ENCODE peak calls at places on chromosomes 2 and 18, in five cellular contexts. I is neural progenitor cell, J is GM23248, W is MM.1S, Y is HCT116. R is an unnamed sample.

GRCh38 chr2:60028819-60029218 is 524.6 kb downstream of the BCL11A start:
- DNase-seq in I (no peak), Y (no peak), J (no peak), W (no peak), R (no peak)

GRCh38 chr18:2939317-2939716 is 73.6 kb downstream of the LPIN2 start:
- DNase-seq in I (no peak), Y (no peak), J (no peak), W (no peak), R (no peak)

GRCh38 chr2:179340678-179341077 is 76.0 kb upstream of the SESTD1 start:
- DNase-seq in W (peak), Y (peak), I (peak), J (peak), R (no peak)

GRCh38 chr2:213251618-213252017 is 32.6 kb upstream of the SPAG16 start:
- DNase-seq in J (peak), Y (peak), I (peak), W (peak), R (peak)

GRCh38 chr18:63604791-63605567 is 17.8 kb downstream of the SERPINB13 start:
- DNase-seq in W (no peak), I (no peak), J (peak), Y (peak), R (peak)

GRCh38 chr18:13276530-13277520 is 58.3 kb downstream of the LDLRAD4 start:
- DNase-seq in Y (no peak), I (no peak), W (no peak), J (no peak), R (no peak)

GRCh38 chr2:142668420-142668819 is 209.0 kb upstream of the KYNU start:
- DNase-seq in Y (no peak), I (no peak), J (no peak), W (no peak), R (no peak)

GRCh38 chr2:231394201-231395141 is 1.0 kb upstream of the B3GNT7 start:
- DNase-seq in I (peak), J (no peak), Y (no peak), W (no peak), R (no peak)

GRCh38 chr2:62343636-62344349 is 147.9 kb downstream of the B3GNT2 start:
- DNase-seq in Y (no peak), J (no peak), I (no peak), W (no peak), R (no peak)

GRCh38 chr18:9918016-9918680 is 4.3 kb downstream of the VAPA start:
- DNase-seq in I (no peak), J (peak), Y (no peak), W (no peak), R (no peak)

GRCh38 chr2:215784371-215784783 is 229.0 kb downstream of the MREG start:
- DNase-seq in J (peak), Y (no peak), I (no peak), W (no peak), R (no peak)

DNA sequence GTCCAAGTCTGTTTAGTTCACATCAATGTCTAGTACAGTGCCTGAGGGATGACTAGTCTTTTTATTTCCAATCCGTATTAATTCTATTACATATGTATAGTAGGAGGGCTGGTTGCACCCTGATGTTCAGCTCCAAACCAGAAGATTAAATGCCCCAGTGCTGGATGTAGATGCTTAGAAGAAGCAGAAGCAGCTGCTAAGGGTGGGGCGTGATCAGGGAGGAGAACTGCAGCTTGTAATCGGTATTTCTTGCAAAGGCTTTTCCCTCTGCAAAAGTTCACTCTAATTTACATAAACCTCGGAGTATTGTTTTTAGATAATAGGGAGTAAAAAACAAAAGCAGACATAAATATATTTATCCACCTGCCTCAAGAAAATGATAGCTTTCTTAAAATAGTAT is 145.3 kb upstream of the ITGA4 start:
- DNase-seq in I (no peak), J (no peak), Y (no peak), W (peak), R (no peak)
- H2AFZ ChIP-seq in I (no peak), J (no peak), Y (no peak), W (no peak), R (no peak)

DNA sequence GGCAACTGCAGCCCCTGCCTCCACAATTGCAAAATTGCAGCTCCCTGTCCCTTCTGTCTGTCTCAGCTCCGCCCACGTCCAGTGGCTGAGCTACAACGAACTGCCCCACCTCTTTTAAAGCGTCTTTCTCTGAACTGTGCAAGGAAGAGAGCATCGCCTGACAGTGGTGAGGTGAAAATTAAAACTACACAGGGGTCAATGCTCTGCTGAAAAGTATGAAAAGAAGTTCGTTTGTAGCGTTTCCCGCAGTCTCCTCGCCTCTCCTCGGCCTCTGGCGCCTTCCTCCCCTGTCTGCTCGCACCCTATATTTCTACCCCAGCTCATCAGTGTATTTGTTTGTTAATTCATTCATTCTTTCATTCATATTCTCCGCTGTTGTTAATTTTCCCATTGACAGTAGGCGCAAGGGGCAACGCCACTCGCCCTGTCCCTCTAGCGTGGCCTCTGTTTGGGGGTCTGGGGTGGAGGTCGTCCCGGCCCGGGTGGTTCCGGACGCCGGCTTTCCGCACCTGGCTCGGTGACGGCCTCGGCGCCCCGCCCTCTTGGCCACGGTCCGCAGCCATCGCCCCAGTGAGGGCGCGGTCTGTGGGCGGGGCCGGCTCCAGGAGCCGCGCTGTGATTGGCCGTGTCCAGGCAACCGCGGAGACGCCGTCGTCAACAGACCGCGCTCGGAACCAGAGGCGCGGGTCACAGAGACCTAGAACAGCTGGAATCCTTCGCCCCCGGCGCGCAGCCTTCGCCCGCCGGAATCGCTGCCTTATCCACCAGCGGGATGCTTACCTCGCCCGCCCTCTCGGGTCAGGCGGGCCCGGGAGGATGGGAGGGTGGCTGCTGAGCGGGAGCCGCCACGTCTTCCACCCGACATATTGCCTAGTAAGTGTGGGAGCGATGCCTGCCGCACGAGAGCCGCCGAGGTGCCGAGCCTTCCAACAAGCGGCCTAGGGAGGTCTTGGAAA is at the start of gene VWA3B:
- DNase-seq in J (peak), Y (peak), W (peak), I (peak), R (no peak)
- TF ChIP-seq EZH2 in J (no peak), Y (no peak), W (no peak), I (peak), R (no peak)

DNA sequence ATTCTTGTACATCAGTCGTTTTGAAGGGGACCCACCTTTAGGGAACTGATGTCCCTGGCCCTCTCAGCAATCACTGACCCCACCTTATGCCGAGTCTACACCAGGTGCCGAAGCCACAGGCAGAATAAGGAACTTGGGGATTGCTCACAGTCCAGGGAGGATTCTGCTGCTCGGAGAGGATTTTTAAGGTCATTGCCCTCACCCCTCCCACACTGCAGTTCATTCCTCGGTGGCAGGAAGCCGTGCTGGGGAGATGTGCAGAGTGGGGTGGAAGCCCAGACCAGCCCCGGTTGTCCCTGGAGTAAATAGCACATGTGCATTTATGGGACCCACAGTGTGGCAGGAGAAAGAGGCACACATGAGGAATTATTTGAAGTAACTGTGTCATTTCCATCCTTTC is 50.4 kb downstream of the PLB1 start:
- DNase-seq in I (no peak), W (no peak), J (no peak), Y (no peak), R (no peak)
- H2AFZ ChIP-seq in I (no peak), W (peak), J (no peak), Y (no peak), R (peak)

DNA sequence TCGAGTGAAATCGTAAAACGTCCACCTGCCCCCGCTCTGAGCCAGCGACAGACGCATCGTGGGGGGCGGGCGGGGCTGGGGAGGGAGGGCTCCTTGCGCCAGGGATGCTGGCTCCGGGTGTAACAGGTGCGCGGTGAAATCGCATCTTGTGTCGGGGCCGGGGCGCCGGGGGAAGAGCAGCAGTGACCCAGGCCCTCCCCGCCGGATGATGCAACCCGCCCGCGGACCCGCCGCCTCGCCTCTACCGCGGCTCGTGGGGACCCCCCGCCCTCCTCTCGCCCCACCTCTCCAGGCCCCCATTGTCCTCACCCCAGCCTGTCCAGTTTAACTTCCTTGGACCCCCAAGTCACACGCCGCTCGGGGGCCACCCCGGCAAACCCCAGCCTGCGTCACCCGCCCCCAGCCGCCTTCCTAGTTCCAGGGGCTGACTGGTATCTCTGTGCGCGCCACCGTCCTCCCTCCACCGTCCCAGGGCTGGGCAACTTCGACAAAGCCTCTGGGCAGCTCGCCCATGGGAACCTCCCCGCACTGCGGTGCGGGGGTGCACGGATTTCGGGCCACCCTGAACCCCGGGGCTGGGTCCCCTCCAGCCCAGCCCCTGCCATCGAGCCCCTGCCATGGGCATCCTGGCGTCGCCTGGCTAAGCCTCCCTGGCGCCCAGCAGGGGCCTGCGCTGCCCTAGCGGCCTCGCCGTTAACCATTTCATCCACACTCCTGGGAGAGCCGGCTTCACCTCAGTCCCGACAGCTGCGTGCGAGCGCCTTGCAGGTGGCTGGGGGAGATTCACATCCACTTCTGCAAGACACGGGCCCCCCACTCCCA is 799 bp upstream of the KIF1A start:
- DNase-seq in J (no peak), Y (no peak), W (no peak), I (peak), R (no peak)
- TF ChIP-seq EZH2 in J (peak), Y (no peak), W (no peak), I (peak), R (peak)

DNA sequence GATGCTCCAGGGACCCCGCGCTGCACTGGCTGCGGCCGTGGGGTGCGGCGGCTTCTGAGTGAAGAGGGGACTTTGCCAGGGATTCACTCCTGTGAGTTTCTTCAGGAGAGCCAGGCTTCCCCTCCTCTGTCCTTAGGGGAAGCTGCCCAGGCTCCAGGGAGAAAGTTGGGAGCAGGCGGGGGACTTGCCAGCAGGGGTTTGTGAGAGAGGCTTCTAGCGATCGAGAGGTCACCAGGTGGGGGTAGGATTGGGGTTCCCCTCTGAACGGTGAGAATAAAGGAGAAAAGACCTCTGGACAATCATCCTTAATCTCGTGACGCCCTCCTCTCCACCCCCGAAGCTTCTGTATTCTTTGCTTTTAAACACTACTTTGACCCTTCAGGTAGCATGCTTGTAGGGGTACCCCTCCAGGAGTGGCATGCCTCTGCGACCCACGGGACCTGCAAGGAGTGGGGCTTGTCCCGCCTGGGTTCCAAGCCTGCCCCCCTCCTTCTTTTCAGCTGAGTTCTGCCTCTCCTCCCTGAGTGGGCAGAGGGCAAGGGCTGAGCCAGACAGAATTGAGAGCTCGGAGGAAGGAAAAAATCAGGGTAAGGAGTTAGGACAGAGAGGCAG is 601 bp downstream of the PROKR1 start:
- DNase-seq in J (no peak), Y (no peak), I (no peak), W (no peak), R (no peak)
- H2AFZ ChIP-seq in J (peak), Y (no peak), I (peak), W (peak), R (no peak)

GRCh38 chr2:176079851-176080539 is 3.8 kb downstream of the EVX2 start:
- DNase-seq in J (peak), I (peak), Y (peak), W (no peak), R (no peak)

GRCh38 chr2:176080540-176081355 is 3.0 kb downstream of the EVX2 start:
- DNase-seq in Y (no peak), I (no peak), W (no peak), J (peak), R (no peak)

GRCh38 chr2:176076063-176076462 is 7.7 kb downstream of the EVX2 start:
- DNase-seq in J (no peak), I (no peak), W (no peak), Y (no peak), R (no peak)

GRCh38 chr2:176079285-176079830 is 4.4 kb downstream of the EVX2 start:
- DNase-seq in J (no peak), W (no peak), I (peak), Y (no peak), R (no peak)

DNA sequence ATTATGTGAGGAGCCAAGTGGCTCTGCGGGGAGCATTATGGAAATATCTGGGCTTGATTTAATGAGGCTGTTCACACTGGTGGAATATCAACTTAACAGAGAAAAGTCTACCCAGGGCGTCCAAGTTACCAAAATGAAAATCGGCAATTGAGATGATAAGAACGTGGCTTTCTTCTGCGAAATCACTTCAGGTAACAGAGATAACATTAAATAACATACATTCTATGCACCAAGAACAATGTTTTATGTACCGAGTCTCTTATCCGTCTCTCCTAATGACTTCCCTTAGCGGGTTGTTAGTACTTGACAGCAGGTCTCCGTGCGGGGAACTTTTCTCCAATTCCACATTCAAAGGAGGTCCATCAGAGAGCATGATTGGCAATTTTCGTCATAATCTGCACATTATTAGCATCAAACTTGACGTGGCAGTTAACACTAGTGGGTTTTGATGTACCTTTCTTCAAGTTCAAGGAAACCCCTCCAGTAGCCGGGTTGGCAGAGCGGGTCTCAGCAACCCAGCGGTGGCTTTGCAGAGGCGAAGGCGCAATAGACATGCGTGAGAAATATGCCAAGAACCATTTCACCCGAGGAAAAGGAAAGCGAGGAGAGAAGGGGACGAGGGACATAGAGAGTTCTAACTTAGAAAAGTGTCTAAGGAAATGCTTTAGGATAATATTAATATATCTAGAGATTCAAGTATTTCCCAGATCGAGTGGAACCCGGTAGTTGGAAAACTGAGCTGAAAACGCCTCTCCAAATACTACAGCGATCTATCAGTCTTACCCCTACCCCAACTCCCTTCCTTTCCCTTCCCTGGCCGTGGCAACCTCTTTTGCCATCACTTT is 5.1 kb downstream of the EVX2 start:
- DNase-seq in J (no peak), I (no peak), W (no peak), Y (no peak), R (no peak)
- TF ChIP-seq EZH2 in J (no peak), I (peak), W (no peak), Y (no peak), R (peak)

GRCh38 chr2:180359522-180360282 is 352.6 kb upstream of the CWC22 start:
- DNase-seq in Y (peak), J (peak), I (no peak), W (peak), R (peak)
- H2AFZ ChIP-seq in Y (no peak), J (no peak), I (no peak), W (peak), R (no peak)

GRCh38 chr2:73292316-73292905 is 937 bp downstream of the EGR4 start:
- DNase-seq in W (no peak), J (no peak), I (no peak), Y (no peak), R (no peak)

GRCh38 chr2:73291461-73292315 is 1.7 kb downstream of the EGR4 start:
- DNase-seq in W (no peak), I (peak), Y (no peak), J (no peak), R (no peak)

GRCh38 chr2:73293534-73294171 is at the start of gene EGR4:
- DNase-seq in W (peak), J (peak), Y (peak), I (peak), R (no peak)

GRCh38 chr2:73294239-73294638 is 891 bp upstream of the EGR4 start:
- DNase-seq in W (no peak), J (no peak), Y (no peak), I (no peak), R (no peak)

DNA sequence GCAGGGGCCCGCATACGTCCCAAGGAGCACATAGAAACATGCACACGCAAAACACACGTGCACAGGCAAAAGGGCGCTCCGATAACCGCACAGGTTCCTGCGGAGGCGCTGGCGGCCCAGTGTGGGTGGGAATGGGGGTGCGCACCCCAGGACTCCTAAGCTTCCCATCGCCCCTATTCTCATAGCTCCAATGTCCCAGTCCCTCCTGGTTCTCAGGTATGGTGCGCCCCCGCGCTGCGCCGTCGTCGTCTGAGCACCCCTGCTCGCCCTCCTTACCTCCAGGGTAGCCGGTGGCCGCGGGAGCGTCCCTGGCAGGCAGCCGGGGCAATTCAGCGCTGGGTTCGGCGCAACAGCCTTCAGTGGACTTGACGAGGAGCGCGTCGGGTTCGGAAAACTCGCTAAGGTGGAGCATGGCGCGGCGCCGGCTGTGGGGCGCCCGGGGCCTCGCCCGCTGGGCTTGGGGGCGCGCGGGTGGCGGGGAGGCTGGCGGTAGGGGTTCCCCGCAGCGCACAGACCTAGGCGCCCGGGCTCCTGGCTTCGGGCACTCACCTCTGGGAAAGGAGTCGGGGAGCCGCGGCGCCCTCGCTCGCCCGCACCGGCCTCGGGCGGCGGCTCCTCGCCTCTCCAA is 328 bp downstream of the EGR4 start:
- DNase-seq in I (peak), Y (no peak), J (no peak), W (no peak), R (no peak)
- TF ChIP-seq EZH2 in I (peak), Y (no peak), J (peak), W (no peak), R (peak)

GRCh38 chr18:74063023-74063422 is 84.6 kb downstream of the FBXO15 start:
- DNase-seq in Y (no peak), W (no peak), I (no peak), J (no peak), R (no peak)

GRCh38 chr18:74063552-74063951 is 84.1 kb downstream of the FBXO15 start:
- DNase-seq in J (no peak), W (no peak), I (no peak), Y (no peak), R (no peak)

GRCh38 chr18:74064510-74064909 is 83.1 kb downstream of the FBXO15 start:
- DNase-seq in Y (no peak), I (no peak), W (no peak), J (no peak), R (no peak)

GRCh38 chr18:74066018-74066417 is 81.6 kb downstream of the FBXO15 start:
- DNase-seq in W (no peak), Y (no peak), I (no peak), J (no peak), R (no peak)

GRCh38 chr18:74065366-74065765 is 82.3 kb downstream of the FBXO15 start:
- DNase-seq in W (no peak), I (no peak), J (no peak), Y (no peak), R (no peak)
- H2AFZ ChIP-seq in W (no peak), I (no peak), J (no peak), Y (no peak), R (no peak)

R was measured in keratinocyte.